ENCODE peak calls at places on chromosomes 2 and 18, in four cellular contexts. H is GM06990, S is thyroid gland, E is NCI-H510A treated with DMSO at 0.1 percent for 48 hours. W is an unnamed sample.

GRCh38 chr18:46632401-46633089 is 24.5 kb downstream of the LOXHD1 start:
- DNase-seq in H (no peak), S (no peak), E (no peak), W (no peak)

GRCh38 chr18:3546106-3546505 is 96.1 kb downstream of the TGIF1 start:
- DNase-seq in H (no peak), S (no peak), E (no peak), W (no peak)

GRCh38 chr2:108910541-108911396 is 78.3 kb downstream of the EDAR start:
- DNase-seq in H (no peak), S (no peak), E (no peak), W (no peak)

GRCh38 chr2:20242727-20243377 is 17.9 kb upstream of the SDC1 start:
- DNase-seq in H (peak), S (no peak), E (peak), W (no peak)

GRCh38 chr2:165889158-165889557 is 64.4 kb downstream of the TTC21B start:
- DNase-seq in H (no peak), S (no peak), E (no peak), W (no peak)

GRCh38 chr2:15169326-15170038 is 391.7 kb downstream of the NBAS start:
- DNase-seq in H (no peak), S (no peak), E (no peak), W (no peak)

GRCh38 chr18:73646772-73647171 is 500.9 kb downstream of the FBXO15 start:
- DNase-seq in H (no peak), S (no peak), E (no peak), W (no peak)

GRCh38 chr2:166152064-166152463 is 24.2 kb upstream of the SCN1A start:
- DNase-seq in H (no peak), S (no peak), E (no peak), W (no peak)

GRCh38 chr2:180000434-180000833 is 6.7 kb downstream of the CWC22 start:
- DNase-seq in H (no peak), S (no peak), E (no peak), W (no peak)

GRCh38 chr2:120480346-120480902 is 134.5 kb downstream of the INHBB start:
- DNase-seq in H (no peak), S (no peak), E (no peak), W (no peak)

GRCh38 chr2:58604096-58604495 is 363.0 kb upstream of the FANCL start:
- DNase-seq in H (no peak), S (no peak), E (no peak), W (no peak)

GRCh38 chr2:135258193-135258592 is 206.1 kb downstream of the RAB3GAP1 start:
- DNase-seq in H (no peak), S (no peak), E (no peak), W (no peak)

GRCh38 chr2:64594563-64594989 is 59.1 kb downstream of the SERTAD2 start:
- DNase-seq in H (no peak), S (no peak), E (no peak), W (no peak)

GRCh38 chr2:174603280-174603679 is 5.7 kb upstream of the WIPF1 start:
- DNase-seq in H (no peak), S (peak), E (peak), W (peak)

GRCh38 chr2:20012282-20013060 is at the start of gene MATN3:
- DNase-seq in H (peak), S (peak), E (peak), W (peak)

GRCh38 chr18:51009071-51009470 is 20.9 kb upstream of the SMAD4 start:
- DNase-seq in H (no peak), S (peak), E (peak), W (no peak)

GRCh38 chr18:63511285-63511684 is 30.9 kb upstream of the SERPINB12 start:
- DNase-seq in H (no peak), S (peak), E (peak), W (peak)

GRCh38 chr2:67871696-67872320 is 191.0 kb downstream of the C1D start:
- DNase-seq in H (no peak), S (peak), E (no peak), W (no peak)

GRCh38 chr2:174951746-174952145 is 53.4 kb downstream of the CHN1 start:
- DNase-seq in H (no peak), S (no peak), E (peak), W (no peak)

GRCh38 chr2:148303166-148303565 is 282.3 kb downstream of the MBD5 start:
- DNase-seq in H (no peak), S (no peak), E (no peak), W (no peak)

GRCh38 chr2:222269132-222269531 is 29.7 kb downstream of the PAX3 start:
- DNase-seq in H (no peak), S (no peak), E (no peak), W (no peak)

GRCh38 chr18:77144451-77145118 is 12.0 kb upstream of the MBP start:
- DNase-seq in H (no peak), S (no peak), E (no peak), W (no peak)

GRCh38 chr2:32553829-32554432 is 73.9 kb upstream of the TTC27 start:
- DNase-seq in H (no peak), S (no peak), E (no peak), W (no peak)

GRCh38 chr2:227363756-227364155 is 15.3 kb downstream of the TM4SF20 start:
- DNase-seq in H (no peak), S (no peak), E (no peak), W (no peak)

GRCh38 chr2:235709124-235709813 is 215.4 kb downstream of the AGAP1 start:
- DNase-seq in H (no peak), S (no peak), E (no peak), W (peak)

GRCh38 chr2:105697781-105698449 is 46.8 kb upstream of the NCK2 start:
- DNase-seq in H (no peak), S (no peak), E (no peak), W (peak)

GRCh38 chr2:88818381-88818780 is 126.9 kb downstream of the RPIA start:
- DNase-seq in H (no peak), S (no peak), E (no peak), W (no peak)

GRCh38 chr2:118723394-118723793 is 124.1 kb downstream of the EN1 start:
- DNase-seq in H (no peak), S (no peak), E (no peak), W (no peak)

GRCh38 chr18:32042337-32042736 is 23.7 kb downstream of the RNF125 start:
- DNase-seq in H (no peak), S (no peak), E (no peak), W (no peak)

W was measured in body of pancreas.